ENCODE peak calls at places on chromosomes 1 and 21, in six cellular contexts. N, E, R, W, M and V are unnamed samples.

GRCh38 chr1:59605184-59605583 is 209.6 kb upstream of the HOOK1 start:
- DNase-seq in N (no peak), E (no peak), R (no peak), W (no peak), M (no peak), V (no peak)

GRCh38 chr1:24805534-24806301 is 60.5 kb downstream of the CLIC4 start:
- DNase-seq in N (no peak), E (no peak), R (peak; percentile 92), W (no peak), M (no peak), V (no peak)

GRCh38 chr1:98053471-98054366 is 132.9 kb upstream of the DPYD start:
- DNase-seq in N (peak; percentile 33), E (peak; percentile 49), R (peak; percentile 78), W (peak; percentile 23), M (peak; percentile 21), V (no peak)

GRCh38 chr1:183097438-183098051 is 74.3 kb downstream of the LAMC1 start:
- DNase-seq in N (no peak), E (no peak), R (peak; percentile 84), W (peak; percentile 65), M (no peak), V (no peak)

GRCh38 chr1:12485231-12486172 is 132.5 kb downstream of the DHRS3 start:
- DNase-seq in N (no peak), E (no peak), R (no peak), W (no peak), M (no peak), V (no peak)

GRCh38 chr21:45554477-45555175 is 12.4 kb upstream of the SLC19A1 start:
- DNase-seq in N (peak; percentile 31), E (peak; percentile 91), R (peak; percentile 71), W (peak; percentile 52), M (peak; percentile 52), V (peak; percentile 77)

GRCh38 chr21:42839271-42840231 is 39.8 kb downstream of the WDR4 start:
- DNase-seq in N (no peak), E (no peak), R (no peak), W (no peak), M (no peak), V (no peak)

GRCh38 chr21:33403786-33404571 is 766 bp downstream of the IFNGR2 start:
- DNase-seq in N (no peak), E (peak; percentile 14), R (peak; percentile 57), W (no peak), M (no peak), V (peak; percentile 68)

GRCh38 chr21:16117851-16118592 is 388.2 kb downstream of the USP25 start:
- DNase-seq in N (peak; percentile 15), E (no peak), R (peak; percentile 92), W (peak; percentile 91), M (no peak), V (no peak)

GRCh38 chr1:116586741-116587143 is 15.9 kb upstream of the CD58 start:
- DNase-seq in N (no peak), E (no peak), R (no peak), W (no peak), M (no peak), V (no peak)

GRCh38 chr1:185551008-185551407 is 183.2 kb upstream of the HMCN1 start:
- DNase-seq in N (no peak), E (no peak), R (no peak), W (no peak), M (no peak), V (no peak)

GRCh38 chr1:4596486-4596885 is 57.9 kb upstream of the AJAP1 start:
- DNase-seq in N (no peak), E (no peak), R (no peak), W (no peak), M (no peak), V (no peak)

GRCh38 chr1:9436258-9436657 is 103.0 kb upstream of the SLC25A33 start:
- DNase-seq in N (no peak), E (no peak), R (no peak), W (no peak), M (no peak), V (no peak)

GRCh38 chr1:1354271-1355247 is 3.8 kb downstream of the MXRA8 start:
- DNase-seq in N (no peak), E (no peak), R (no peak), W (no peak), M (no peak), V (no peak)

GRCh38 chr1:11838349-11839272 is 9.0 kb downstream of the NPPA start:
- DNase-seq in N (peak; percentile 6), E (peak; percentile 75), R (peak; percentile 63), W (peak; percentile 48), M (peak; percentile 43), V (peak; percentile 50)